ENCODE peak calls at places on chromosomes 6 and 20, in six cellular contexts. J is cardiac muscle cell, R is left ventricle myocardium inferior, Y is lower lobe of right lung, H is neural crest cell, V is activated B cell treated with CpG ODN at 0.5 μM for 24 hours. O is an unnamed sample.

GRCh38 chr6:131652472-131652871 is 15.4 kb downstream of the ENPP3 start:
- DNase-seq in J (no peak), R (no peak), Y (no peak), H (no peak), V (no peak), O (no peak)

GRCh38 chr6:42520786-42521607 is 42.8 kb upstream of the UBR2 start:
- DNase-seq in J (no peak), R (no peak), Y (no peak), H (no peak), V (no peak), O (no peak)

GRCh38 chr20:5535211-5535756 is 214.9 kb upstream of the SHLD1 start:
- DNase-seq in J (no peak), R (no peak), Y (no peak), H (no peak), V (no peak), O (no peak)

GRCh38 chr20:37387519-37388269 is 41.8 kb downstream of the SRC start:
- DNase-seq in J (no peak), R (no peak), Y (peak; percentile 26), H (no peak), V (no peak), O (no peak)

GRCh38 chr6:167506443-167507231 is 181.8 kb downstream of the TTLL2 start:
- DNase-seq in J (no peak), R (no peak), Y (no peak), H (no peak), V (no peak), O (no peak)

GRCh38 chr6:167443098-167443680 is 118.3 kb downstream of the TTLL2 start:
- DNase-seq in J (no peak), R (no peak), Y (no peak), H (no peak), V (no peak), O (no peak)

GRCh38 chr6:8499540-8499939 is 64.2 kb upstream of the SLC35B3 start:
- DNase-seq in J (peak; percentile 9), R (no peak), Y (no peak), H (peak; percentile 5), V (no peak), O (no peak)

GRCh38 chr6:47701374-47701773 is 3.0 kb downstream of the ADGRF4 start:
- DNase-seq in J (no peak), R (no peak), Y (no peak), H (no peak), V (no peak), O (no peak)

GRCh38 chr6:84539122-84539856 is 225.1 kb downstream of the TBX18 start:
- DNase-seq in J (no peak), R (no peak), Y (no peak), H (no peak), V (no peak), O (no peak)

DNA sequence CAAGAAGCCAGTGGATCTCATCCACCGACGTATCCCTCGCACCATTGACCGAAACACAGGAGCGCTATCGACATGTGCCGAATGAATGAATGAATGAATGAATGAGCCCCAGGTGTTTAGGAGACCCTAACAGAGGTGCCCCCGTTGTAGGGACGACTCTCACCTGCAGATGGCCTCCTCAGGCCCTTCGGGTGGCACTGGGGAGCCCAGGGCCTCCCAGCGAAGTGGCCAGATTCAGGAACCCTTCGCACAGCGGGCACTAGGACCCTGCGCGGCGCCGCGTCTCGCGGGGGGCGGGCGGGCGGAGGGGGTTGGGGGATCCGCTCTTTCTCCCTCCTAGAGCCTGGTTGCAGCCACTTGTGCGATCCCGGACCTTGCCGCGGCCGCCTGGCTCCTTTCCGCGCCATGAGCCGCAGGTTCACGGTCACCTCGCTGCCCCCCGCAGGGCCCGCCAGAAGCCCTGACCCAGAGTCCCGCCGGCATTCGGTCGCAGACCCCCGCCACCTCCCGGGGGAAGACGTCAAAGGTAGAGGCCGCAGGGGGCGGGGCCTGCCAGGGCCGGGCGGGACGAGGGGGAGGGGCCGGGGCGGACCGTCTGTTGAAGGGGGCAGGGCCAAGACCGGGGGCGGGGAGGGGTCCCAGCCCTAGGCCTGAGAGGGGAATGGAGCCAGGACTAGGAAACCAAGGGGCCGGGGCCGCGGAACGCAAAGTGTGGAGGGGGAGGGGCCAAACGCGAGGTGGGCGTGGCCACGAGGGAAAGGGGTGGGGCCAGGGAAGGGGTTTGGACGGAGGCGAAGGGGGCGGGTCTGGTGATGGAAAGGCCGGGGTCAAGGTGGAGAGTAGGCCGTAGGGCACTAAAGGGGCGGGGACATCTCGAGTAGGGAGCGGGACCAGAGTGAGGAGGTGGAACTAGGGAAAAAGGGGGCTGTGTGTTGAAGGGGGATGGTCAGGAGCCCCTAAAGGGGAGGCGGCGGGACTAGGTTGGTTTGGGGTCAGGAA is 7.4 kb upstream of the SLC12A5 start:
- DNase-seq in J (peak; percentile 95), R (no peak), Y (no peak), H (peak; percentile 87), V (peak; percentile 41), O (peak; percentile 94)
- TF ChIP-seq CTCF in J (no peak), R (no peak), Y (no peak), H (no peak), V (no peak), O (peak; percentile 43)

GRCh38 chr20:57462781-57463180 is 62.2 kb downstream of the CTCFL start:
- DNase-seq in J (no peak), R (no peak), Y (no peak), H (no peak), V (no peak), O (no peak)

GRCh38 chr20:57465486-57465885 is 59.5 kb downstream of the CTCFL start:
- DNase-seq in J (no peak), R (no peak), Y (peak; percentile 19), H (no peak), V (no peak), O (peak; percentile 47)

GRCh38 chr20:57465943-57466342 is 59.0 kb downstream of the CTCFL start:
- DNase-seq in J (no peak), R (no peak), Y (peak; percentile 5), H (no peak), V (no peak), O (no peak)

GRCh38 chr20:57461726-57462125 is 63.2 kb downstream of the CTCFL start:
- DNase-seq in J (no peak), R (no peak), Y (no peak), H (no peak), V (no peak), O (no peak)

DNA sequence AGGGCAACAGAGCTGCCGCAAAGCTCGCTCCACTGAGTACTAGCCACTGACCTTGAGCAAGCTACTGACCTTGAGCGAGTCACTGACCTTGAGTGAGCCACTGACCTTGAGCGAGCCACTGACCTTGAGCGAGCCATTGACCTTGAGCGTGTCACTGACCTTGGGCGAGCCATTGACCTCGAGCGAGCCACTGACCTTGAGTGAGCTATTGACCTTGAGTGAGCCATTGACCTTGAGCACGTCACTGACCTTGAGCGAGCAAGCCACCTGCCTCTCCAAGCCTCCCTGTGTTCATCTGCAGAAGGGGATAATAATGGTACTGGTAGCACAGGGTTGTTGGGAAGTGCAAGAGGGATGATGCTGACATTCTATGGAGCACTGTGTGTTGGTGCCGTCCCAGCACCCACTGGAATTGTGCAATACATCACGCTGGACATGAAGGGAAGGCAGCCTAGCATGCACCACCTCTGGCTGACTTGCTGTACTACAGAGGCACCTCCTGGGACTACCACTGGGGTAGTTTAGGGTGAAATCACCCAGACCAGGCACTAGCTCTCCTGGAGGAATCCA is 60.2 kb downstream of the CTCFL start:
- DNase-seq in J (no peak), R (no peak), Y (peak; percentile 52), H (no peak), V (no peak), O (peak; percentile 20)
- TF ChIP-seq CTCF in J (peak; percentile 37), R (peak; percentile 19), Y (no peak), H (peak; percentile 30), V (no peak), O (peak; percentile 48)

GRCh38 chr6:74343804-74344203 is 647.8 kb downstream of the CD109 start:
- DNase-seq in J (no peak), R (no peak), Y (no peak), H (no peak), V (no peak), O (no peak)
- TF ChIP-seq CTCF in J (peak; percentile 30), R (no peak), Y (no peak), H (peak; percentile 49), V (no peak), O (no peak)

GRCh38 chr20:33076662-33077398 is 2.6 kb upstream of the BPIFB4 start:
- DNase-seq in J (no peak), R (no peak), Y (no peak), H (no peak), V (no peak), O (peak; percentile 60)
- TF ChIP-seq CTCF in J (peak; percentile 49), R (peak; percentile 37), Y (no peak), H (peak; percentile 43), V (no peak), O (peak; percentile 66)

GRCh38 chr6:150741633-150742200 is 123.8 kb upstream of the MTHFD1L start:
- DNase-seq in J (peak; percentile 60), R (no peak), Y (no peak), H (no peak), V (no peak), O (peak; percentile 25)
- TF ChIP-seq CTCF in J (peak; percentile 45), R (peak; percentile 54), Y (peak; percentile 55), H (peak; percentile 53), V (peak; percentile 52), O (peak; percentile 44)

GRCh38 chr20:10314198-10314597 is 95.6 kb downstream of the SNAP25 start:
- DNase-seq in J (peak; percentile 2), R (no peak), Y (no peak), H (no peak), V (no peak), O (no peak)

GRCh38 chr20:10315138-10315537 is 96.5 kb downstream of the SNAP25 start:
- DNase-seq in J (no peak), R (no peak), Y (no peak), H (no peak), V (no peak), O (peak; percentile 13)

GRCh38 chr20:10313701-10314100 is 95.1 kb downstream of the SNAP25 start:
- DNase-seq in J (peak; percentile 64), R (no peak), Y (no peak), H (no peak), V (no peak), O (peak; percentile 59)

GRCh38 chr20:10318625-10319024 is 100.0 kb downstream of the SNAP25 start:
- DNase-seq in J (no peak), R (no peak), Y (no peak), H (no peak), V (no peak), O (no peak)

GRCh38 chr20:10316582-10316981 is 98.0 kb downstream of the SNAP25 start:
- DNase-seq in J (no peak), R (no peak), Y (no peak), H (no peak), V (no peak), O (peak; percentile 11)
- TF ChIP-seq CTCF in J (no peak), R (peak; percentile 42), Y (peak; percentile 7), H (peak; percentile 44), V (no peak), O (peak; percentile 17)

GRCh38 chr20:45111799-45112471 is 3.0 kb downstream of the WFDC5 start:
- DNase-seq in J (no peak), R (no peak), Y (no peak), H (peak; percentile 23), V (no peak), O (peak; percentile 30)
- TF ChIP-seq CTCF in J (peak; percentile 53), R (peak; percentile 57), Y (peak; percentile 43), H (peak; percentile 59), V (no peak), O (peak; percentile 34)